ENCODE peak calls at places on chromosomes 1 and 21, in nine cellular contexts. One of them, this sample, is unnamed.

GRCh38 chr1:12435639-12436344 is 182.2 kb downstream of the DHRS3 start:
- DNase-seq in WERI-Rb-1: no peak
- DNase-seq in tibial artery: no peak
- DNase-seq in body of pancreas: no peak
- DNase-seq in SK-N-SH: no peak
- DNase-seq in transverse colon: no peak
- DNase-seq in GM10248: peak; percentile 31
- DNase-seq in PC-3: peak; percentile 25
- DNase-seq in fibroblast of mammary gland: peak; percentile 66
- DNase-seq in this sample: no peak

GRCh38 chr21:46229923-46230260 is 1.3 kb upstream of the LSS start:
- DNase-seq in tibial artery: no peak
- DNase-seq in transverse colon: no peak
- DNase-seq in fibroblast of mammary gland: no peak
- DNase-seq in SK-N-SH: no peak
- DNase-seq in GM10248: no peak
- DNase-seq in body of pancreas: no peak
- DNase-seq in PC-3: no peak
- DNase-seq in WERI-Rb-1: no peak
- DNase-seq in this sample: no peak

GRCh38 chr1:220962031-220962751 is 82.9 kb downstream of the HLX start:
- DNase-seq in WERI-Rb-1: no peak
- DNase-seq in fibroblast of mammary gland: peak; percentile 100
- DNase-seq in GM10248: no peak
- DNase-seq in body of pancreas: peak; percentile 28
- DNase-seq in PC-3: peak; percentile 95
- DNase-seq in tibial artery: no peak
- DNase-seq in transverse colon: no peak
- DNase-seq in SK-N-SH: no peak
- DNase-seq in this sample: no peak

GRCh38 chr1:87393437-87394085 is 64.9 kb downstream of the LMO4 start:
- DNase-seq in tibial artery: no peak
- DNase-seq in fibroblast of mammary gland: no peak
- DNase-seq in body of pancreas: no peak
- DNase-seq in transverse colon: no peak
- DNase-seq in GM10248: no peak
- DNase-seq in SK-N-SH: no peak
- DNase-seq in PC-3: no peak
- DNase-seq in WERI-Rb-1: no peak
- DNase-seq in this sample: no peak

GRCh38 chr1:34876406-34876805 is 16.9 kb upstream of the SMIM12 start:
- DNase-seq in GM10248: no peak
- DNase-seq in transverse colon: no peak
- DNase-seq in PC-3: no peak
- DNase-seq in WERI-Rb-1: no peak
- DNase-seq in fibroblast of mammary gland: no peak
- DNase-seq in body of pancreas: no peak
- DNase-seq in SK-N-SH: no peak
- DNase-seq in tibial artery: no peak
- DNase-seq in this sample: no peak

GRCh38 chr1:27526569-27527222 is 36.7 kb upstream of the WASF2 start:
- DNase-seq in GM10248: peak; percentile 57
- DNase-seq in body of pancreas: no peak
- DNase-seq in SK-N-SH: no peak
- DNase-seq in WERI-Rb-1: no peak
- DNase-seq in fibroblast of mammary gland: no peak
- DNase-seq in PC-3: no peak
- DNase-seq in tibial artery: no peak
- DNase-seq in transverse colon: no peak
- DNase-seq in this sample: no peak

GRCh38 chr1:116767782-116768382 is 13.7 kb downstream of the CD2 start:
- DNase-seq in tibial artery: no peak
- DNase-seq in WERI-Rb-1: no peak
- DNase-seq in transverse colon: no peak
- DNase-seq in fibroblast of mammary gland: peak; percentile 66
- DNase-seq in PC-3: peak; percentile 8
- DNase-seq in body of pancreas: no peak
- DNase-seq in SK-N-SH: no peak
- DNase-seq in GM10248: no peak
- DNase-seq in this sample: no peak

GRCh38 chr1:209912306-209912705 is 25.7 kb upstream of the SYT14 start:
- DNase-seq in tibial artery: no peak
- DNase-seq in fibroblast of mammary gland: no peak
- DNase-seq in body of pancreas: no peak
- DNase-seq in GM10248: no peak
- DNase-seq in WERI-Rb-1: no peak
- DNase-seq in transverse colon: no peak
- DNase-seq in PC-3: no peak
- DNase-seq in SK-N-SH: no peak
- DNase-seq in this sample: no peak

GRCh38 chr21:35408401-35408800 is 359.3 kb upstream of the RUNX1 start:
- DNase-seq in fibroblast of mammary gland: peak; percentile 67
- DNase-seq in WERI-Rb-1: no peak
- DNase-seq in SK-N-SH: no peak
- DNase-seq in body of pancreas: no peak
- DNase-seq in tibial artery: no peak
- DNase-seq in PC-3: no peak
- DNase-seq in GM10248: no peak
- DNase-seq in transverse colon: no peak
- DNase-seq in this sample: no peak

GRCh38 chr1:167829868-167830267 is 84.1 kb downstream of the ADCY10 start:
- DNase-seq in fibroblast of mammary gland: no peak
- DNase-seq in SK-N-SH: no peak
- DNase-seq in WERI-Rb-1: no peak
- DNase-seq in tibial artery: no peak
- DNase-seq in GM10248: no peak
- DNase-seq in PC-3: no peak
- DNase-seq in transverse colon: no peak
- DNase-seq in body of pancreas: no peak
- DNase-seq in this sample: no peak

GRCh38 chr1:115040501-115040900 is 10.9 kb downstream of the TSHB start:
- DNase-seq in PC-3: no peak
- DNase-seq in fibroblast of mammary gland: no peak
- DNase-seq in body of pancreas: no peak
- DNase-seq in SK-N-SH: no peak
- DNase-seq in WERI-Rb-1: no peak
- DNase-seq in transverse colon: no peak
- DNase-seq in GM10248: no peak
- DNase-seq in tibial artery: no peak
- DNase-seq in this sample: no peak

GRCh38 chr1:90850181-90850924 is 133.3 kb upstream of the BARHL2 start:
- DNase-seq in PC-3: no peak
- DNase-seq in GM10248: no peak
- DNase-seq in body of pancreas: peak; percentile 29
- DNase-seq in WERI-Rb-1: peak; percentile 63
- DNase-seq in fibroblast of mammary gland: peak; percentile 24
- DNase-seq in tibial artery: no peak
- DNase-seq in SK-N-SH: peak; percentile 63
- DNase-seq in transverse colon: peak; percentile 28
- DNase-seq in this sample: no peak

GRCh38 chr1:17724150-17724549 is 31.0 kb upstream of the ACTL8 start:
- DNase-seq in PC-3: no peak
- DNase-seq in WERI-Rb-1: no peak
- DNase-seq in fibroblast of mammary gland: no peak
- DNase-seq in tibial artery: no peak
- DNase-seq in SK-N-SH: no peak
- DNase-seq in body of pancreas: no peak
- DNase-seq in GM10248: no peak
- DNase-seq in transverse colon: no peak
- DNase-seq in this sample: no peak

GRCh38 chr1:17721444-17721843 is 33.7 kb upstream of the ACTL8 start:
- DNase-seq in SK-N-SH: no peak
- DNase-seq in tibial artery: no peak
- DNase-seq in WERI-Rb-1: no peak
- DNase-seq in body of pancreas: no peak
- DNase-seq in PC-3: no peak
- DNase-seq in GM10248: no peak
- DNase-seq in transverse colon: no peak
- DNase-seq in fibroblast of mammary gland: no peak
- DNase-seq in this sample: no peak

GRCh38 chr1:17725811-17726582 is 29.1 kb upstream of the ACTL8 start:
- DNase-seq in GM10248: no peak
- DNase-seq in fibroblast of mammary gland: no peak
- DNase-seq in PC-3: no peak
- DNase-seq in SK-N-SH: no peak
- DNase-seq in body of pancreas: no peak
- DNase-seq in tibial artery: no peak
- DNase-seq in WERI-Rb-1: peak; percentile 53
- DNase-seq in transverse colon: no peak
- DNase-seq in this sample: no peak

GRCh38 chr1:17725084-17725718 is 29.9 kb upstream of the ACTL8 start:
- DNase-seq in fibroblast of mammary gland: no peak
- DNase-seq in SK-N-SH: no peak
- DNase-seq in body of pancreas: no peak
- DNase-seq in WERI-Rb-1: no peak
- DNase-seq in GM10248: no peak
- DNase-seq in tibial artery: no peak
- DNase-seq in PC-3: peak; percentile 8
- DNase-seq in transverse colon: no peak
- DNase-seq in this sample: no peak

DNA sequence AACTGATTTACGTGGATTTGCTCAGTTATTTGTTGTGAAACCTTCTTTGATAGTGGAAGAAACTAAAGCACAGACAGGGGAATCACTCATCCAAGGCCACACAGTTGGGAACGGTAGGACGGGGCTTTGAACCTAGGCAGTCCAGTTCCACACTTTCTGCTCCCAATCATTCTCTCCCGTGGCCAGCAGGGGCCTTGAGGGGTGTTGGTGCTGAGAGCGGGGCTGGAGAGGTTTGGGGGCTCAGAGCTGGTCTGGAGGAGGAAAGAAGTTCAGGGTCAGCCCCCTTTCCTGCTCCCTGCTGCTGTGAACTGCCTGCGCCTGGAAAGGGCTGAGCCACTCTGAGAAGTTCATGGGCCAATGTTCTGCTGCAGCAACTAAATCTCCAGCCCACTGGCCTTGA is 31.4 kb upstream of the ACTL8 start:
- DNase-seq in WERI-Rb-1: no peak
- DNase-seq in tibial artery: no peak
- DNase-seq in transverse colon: no peak
- DNase-seq in fibroblast of mammary gland: no peak
- DNase-seq in GM10248: no peak
- DNase-seq in body of pancreas: no peak
- DNase-seq in PC-3: no peak
- DNase-seq in SK-N-SH: no peak
- DNase-seq in this sample: no peak
- TF ChIP-seq CTCF in WERI-Rb-1: peak; percentile 27
- TF ChIP-seq CTCF in tibial artery: no peak
- TF ChIP-seq CTCF in transverse colon: no peak
- TF ChIP-seq CTCF in fibroblast of mammary gland: peak; percentile 16
- TF ChIP-seq CTCF in GM10248: no peak
- TF ChIP-seq CTCF in body of pancreas: no peak
- TF ChIP-seq CTCF in PC-3: peak; percentile 28
- TF ChIP-seq CTCF in SK-N-SH: peak; percentile 15
- TF ChIP-seq CTCF in this sample: no peak

GRCh38 chr1:94634977-94635416 is 93.4 kb upstream of the F3 start:
- DNase-seq in body of pancreas: no peak
- DNase-seq in transverse colon: no peak
- DNase-seq in fibroblast of mammary gland: peak; percentile 17
- DNase-seq in tibial artery: no peak
- DNase-seq in SK-N-SH: peak; percentile 61
- DNase-seq in WERI-Rb-1: peak; percentile 64
- DNase-seq in GM10248: no peak
- DNase-seq in PC-3: no peak
- DNase-seq in this sample: no peak
- TF ChIP-seq CTCF in body of pancreas: peak; percentile 27
- TF ChIP-seq CTCF in transverse colon: no peak
- TF ChIP-seq CTCF in fibroblast of mammary gland: peak; percentile 14
- TF ChIP-seq CTCF in tibial artery: no peak
- TF ChIP-seq CTCF in SK-N-SH: no peak
- TF ChIP-seq CTCF in WERI-Rb-1: no peak
- TF ChIP-seq CTCF in GM10248: no peak
- TF ChIP-seq CTCF in PC-3: no peak
- TF ChIP-seq CTCF in this sample: no peak

GRCh38 chr1:80657707-80658106 is 1143.0 kb upstream of the ADGRL2 start:
- DNase-seq in WERI-Rb-1: no peak
- DNase-seq in fibroblast of mammary gland: no peak
- DNase-seq in tibial artery: no peak
- DNase-seq in PC-3: no peak
- DNase-seq in GM10248: no peak
- DNase-seq in transverse colon: no peak
- DNase-seq in SK-N-SH: no peak
- DNase-seq in body of pancreas: no peak
- DNase-seq in this sample: no peak

GRCh38 chr1:80656628-80657019 is 1144.1 kb upstream of the ADGRL2 start:
- DNase-seq in body of pancreas: no peak
- DNase-seq in GM10248: no peak
- DNase-seq in WERI-Rb-1: no peak
- DNase-seq in tibial artery: no peak
- DNase-seq in PC-3: peak; percentile 67
- DNase-seq in fibroblast of mammary gland: peak; percentile 61
- DNase-seq in SK-N-SH: no peak
- DNase-seq in transverse colon: no peak
- DNase-seq in this sample: no peak

GRCh38 chr1:80657048-80657653 is 1143.6 kb upstream of the ADGRL2 start:
- DNase-seq in transverse colon: no peak
- DNase-seq in SK-N-SH: peak; percentile 4
- DNase-seq in fibroblast of mammary gland: no peak
- DNase-seq in WERI-Rb-1: no peak
- DNase-seq in GM10248: no peak
- DNase-seq in PC-3: no peak
- DNase-seq in body of pancreas: no peak
- DNase-seq in tibial artery: no peak
- DNase-seq in this sample: no peak

DNA sequence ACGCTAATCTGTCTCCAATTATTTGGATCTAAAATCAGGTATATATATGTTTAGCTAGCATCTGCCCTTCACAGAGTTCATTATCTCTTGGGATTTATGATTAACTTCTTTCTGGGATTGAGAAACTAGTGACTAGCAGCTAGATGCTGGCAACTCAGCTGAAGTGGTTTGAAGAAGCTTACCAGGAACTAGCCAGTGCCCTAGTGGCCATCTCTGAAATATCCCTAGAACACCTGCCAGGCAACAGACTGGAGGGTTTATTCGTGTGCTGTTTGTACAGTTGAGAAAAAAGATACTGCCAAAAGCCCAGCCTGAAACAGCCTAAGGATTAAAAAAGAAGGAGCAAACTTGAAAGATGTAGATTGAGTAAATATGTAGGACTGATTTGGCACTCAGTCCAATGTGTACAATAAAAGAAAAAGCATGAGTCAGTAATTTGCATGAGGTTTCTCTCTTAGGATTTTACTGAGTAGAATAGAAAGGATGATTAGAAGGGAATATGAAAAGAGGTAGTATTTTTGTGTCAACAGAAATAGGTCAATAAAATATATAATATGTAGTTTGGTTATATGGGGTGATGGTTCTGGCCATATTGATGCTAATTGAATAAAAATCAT is 1144.6 kb upstream of the ADGRL2 start:
- DNase-seq in tibial artery: no peak
- DNase-seq in body of pancreas: peak; percentile 6
- DNase-seq in PC-3: peak; percentile 59
- DNase-seq in transverse colon: no peak
- DNase-seq in fibroblast of mammary gland: peak; percentile 39
- DNase-seq in WERI-Rb-1: peak; percentile 44
- DNase-seq in GM10248: peak; percentile 6
- DNase-seq in SK-N-SH: peak; percentile 22
- DNase-seq in this sample: no peak
- TF ChIP-seq CTCF in tibial artery: no peak
- TF ChIP-seq CTCF in body of pancreas: peak; percentile 8
- TF ChIP-seq CTCF in PC-3: peak; percentile 60
- TF ChIP-seq CTCF in transverse colon: no peak
- TF ChIP-seq CTCF in fibroblast of mammary gland: peak; percentile 34
- TF ChIP-seq CTCF in WERI-Rb-1: peak; percentile 62
- TF ChIP-seq CTCF in GM10248: no peak
- TF ChIP-seq CTCF in SK-N-SH: peak; percentile 47
- TF ChIP-seq CTCF in this sample: no peak

GRCh38 chr1:100134872-100135271 is 1.9 kb downstream of the TRMT13 start:
- DNase-seq in PC-3: peak; percentile 10
- DNase-seq in body of pancreas: no peak
- DNase-seq in transverse colon: no peak
- DNase-seq in GM10248: no peak
- DNase-seq in tibial artery: no peak
- DNase-seq in WERI-Rb-1: no peak
- DNase-seq in fibroblast of mammary gland: peak; percentile 7
- DNase-seq in SK-N-SH: no peak
- DNase-seq in this sample: no peak
- TF ChIP-seq CTCF in PC-3: peak; percentile 19
- TF ChIP-seq CTCF in body of pancreas: no peak
- TF ChIP-seq CTCF in transverse colon: no peak
- TF ChIP-seq CTCF in GM10248: no peak
- TF ChIP-seq CTCF in tibial artery: no peak
- TF ChIP-seq CTCF in WERI-Rb-1: no peak
- TF ChIP-seq CTCF in fibroblast of mammary gland: no peak
- TF ChIP-seq CTCF in SK-N-SH: peak; percentile 13
- TF ChIP-seq CTCF in this sample: no peak